ENCODE peak calls at places on chromosomes 3 and 15, in six cellular contexts. One of them, this sample, is unnamed.

GRCh38 chr15:63752075-63752684 is 81.6 kb downstream of the HERC1 start:
- DNase-seq in K562: peak
- DNase-seq in HepG2: peak
- DNase-seq in HCT116: peak
- DNase-seq in H1: no peak
- DNase-seq in GM12878: peak
- DNase-seq in this sample: peak

GRCh38 chr3:57617739-57618138 is 20.6 kb upstream of the ARF4 start:
- DNase-seq in K562: no peak
- DNase-seq in HepG2: no peak
- DNase-seq in HCT116: no peak
- DNase-seq in H1: no peak
- DNase-seq in GM12878: no peak
- DNase-seq in this sample: no peak

GRCh38 chr3:8301977-8302589 is 199.5 kb upstream of the LMCD1 start:
- DNase-seq in K562: peak
- DNase-seq in HepG2: peak
- DNase-seq in HCT116: peak
- DNase-seq in H1: no peak
- DNase-seq in GM12878: no peak
- DNase-seq in this sample: peak

GRCh38 chr3:50600141-50600753 is 11.3 kb downstream of the CISH start:
- DNase-seq in K562: peak
- DNase-seq in HepG2: no peak
- DNase-seq in HCT116: no peak
- DNase-seq in H1: no peak
- DNase-seq in GM12878: no peak
- DNase-seq in this sample: no peak

GRCh38 chr3:195258449-195259145 is 12.4 kb downstream of the XXYLT1 start:
- DNase-seq in K562: no peak
- DNase-seq in HepG2: peak
- DNase-seq in HCT116: no peak
- DNase-seq in H1: peak
- DNase-seq in GM12878: no peak
- DNase-seq in this sample: peak

GRCh38 chr3:153591566-153592221 is 429.7 kb downstream of the RAP2B start:
- DNase-seq in K562: no peak
- DNase-seq in HepG2: no peak
- DNase-seq in HCT116: no peak
- DNase-seq in H1: no peak
- DNase-seq in GM12878: no peak
- DNase-seq in this sample: no peak

GRCh38 chr3:156396851-156397250 is 158.1 kb downstream of the SSR3 start:
- DNase-seq in K562: no peak
- DNase-seq in HepG2: no peak
- DNase-seq in HCT116: no peak
- DNase-seq in H1: no peak
- DNase-seq in GM12878: no peak
- DNase-seq in this sample: no peak

GRCh38 chr3:17602126-17602525 is 140.3 kb downstream of the TBC1D5 start:
- DNase-seq in K562: no peak
- DNase-seq in HepG2: no peak
- DNase-seq in HCT116: no peak
- DNase-seq in H1: no peak
- DNase-seq in GM12878: no peak
- DNase-seq in this sample: no peak

GRCh38 chr3:138068579-138069174 is 46.7 kb downstream of the DZIP1L start:
- DNase-seq in K562: peak
- DNase-seq in HepG2: peak
- DNase-seq in HCT116: peak
- DNase-seq in H1: peak
- DNase-seq in GM12878: no peak
- DNase-seq in this sample: peak

GRCh38 chr3:20097015-20097414 is 56.8 kb downstream of the KAT2B start:
- DNase-seq in K562: no peak
- DNase-seq in HepG2: no peak
- DNase-seq in HCT116: no peak
- DNase-seq in H1: no peak
- DNase-seq in GM12878: no peak
- DNase-seq in this sample: peak

GRCh38 chr15:57559875-57560274 is 31.8 kb upstream of the MYZAP start:
- DNase-seq in K562: peak
- DNase-seq in HepG2: peak
- DNase-seq in HCT116: peak
- DNase-seq in H1: peak
- DNase-seq in GM12878: no peak
- DNase-seq in this sample: peak

GRCh38 chr3:108320746-108321350 is 24.5 kb downstream of the HHLA2 start:
- DNase-seq in K562: no peak
- DNase-seq in HepG2: no peak
- DNase-seq in HCT116: no peak
- DNase-seq in H1: no peak
- DNase-seq in GM12878: no peak
- DNase-seq in this sample: no peak

GRCh38 chr3:135081451-135082434 is 286.7 kb downstream of the EPHB1 start:
- DNase-seq in K562: no peak
- DNase-seq in HepG2: no peak
- DNase-seq in HCT116: no peak
- DNase-seq in H1: no peak
- DNase-seq in GM12878: no peak
- DNase-seq in this sample: no peak

GRCh38 chr3:151305081-151305777 is 11.4 kb downstream of the GPR87 start:
- DNase-seq in K562: no peak
- DNase-seq in HepG2: peak
- DNase-seq in HCT116: peak
- DNase-seq in H1: peak
- DNase-seq in GM12878: no peak
- DNase-seq in this sample: no peak

GRCh38 chr3:71912839-71913495 is 128.0 kb upstream of the PROK2 start:
- DNase-seq in K562: peak
- DNase-seq in HepG2: no peak
- DNase-seq in HCT116: no peak
- DNase-seq in H1: no peak
- DNase-seq in GM12878: no peak
- DNase-seq in this sample: no peak

GRCh38 chr3:71921036-71921435 is 136.1 kb upstream of the PROK2 start:
- DNase-seq in K562: no peak
- DNase-seq in HepG2: no peak
- DNase-seq in HCT116: no peak
- DNase-seq in H1: no peak
- DNase-seq in GM12878: no peak
- DNase-seq in this sample: no peak

GRCh38 chr3:71919572-71919971 is 134.6 kb upstream of the PROK2 start:
- DNase-seq in K562: no peak
- DNase-seq in HepG2: no peak
- DNase-seq in HCT116: no peak
- DNase-seq in H1: no peak
- DNase-seq in GM12878: no peak
- DNase-seq in this sample: no peak

GRCh38 chr3:71917540-71917939 is 132.6 kb upstream of the PROK2 start:
- DNase-seq in K562: no peak
- DNase-seq in HepG2: no peak
- DNase-seq in HCT116: no peak
- DNase-seq in H1: no peak
- DNase-seq in GM12878: no peak
- DNase-seq in this sample: no peak

GRCh38 chr3:71916747-71917369 is 131.9 kb upstream of the PROK2 start:
- DNase-seq in K562: no peak
- DNase-seq in HepG2: no peak
- DNase-seq in HCT116: no peak
- DNase-seq in H1: no peak
- DNase-seq in GM12878: no peak
- DNase-seq in this sample: no peak
- TF ChIP-seq MAX in K562: no peak
- TF ChIP-seq MAX in HepG2: no peak
- TF ChIP-seq MAX in HCT116: no peak
- TF ChIP-seq MAX in H1: no peak
- TF ChIP-seq MAX in GM12878: no peak
- TF ChIP-seq MAX in this sample: no peak

DNA sequence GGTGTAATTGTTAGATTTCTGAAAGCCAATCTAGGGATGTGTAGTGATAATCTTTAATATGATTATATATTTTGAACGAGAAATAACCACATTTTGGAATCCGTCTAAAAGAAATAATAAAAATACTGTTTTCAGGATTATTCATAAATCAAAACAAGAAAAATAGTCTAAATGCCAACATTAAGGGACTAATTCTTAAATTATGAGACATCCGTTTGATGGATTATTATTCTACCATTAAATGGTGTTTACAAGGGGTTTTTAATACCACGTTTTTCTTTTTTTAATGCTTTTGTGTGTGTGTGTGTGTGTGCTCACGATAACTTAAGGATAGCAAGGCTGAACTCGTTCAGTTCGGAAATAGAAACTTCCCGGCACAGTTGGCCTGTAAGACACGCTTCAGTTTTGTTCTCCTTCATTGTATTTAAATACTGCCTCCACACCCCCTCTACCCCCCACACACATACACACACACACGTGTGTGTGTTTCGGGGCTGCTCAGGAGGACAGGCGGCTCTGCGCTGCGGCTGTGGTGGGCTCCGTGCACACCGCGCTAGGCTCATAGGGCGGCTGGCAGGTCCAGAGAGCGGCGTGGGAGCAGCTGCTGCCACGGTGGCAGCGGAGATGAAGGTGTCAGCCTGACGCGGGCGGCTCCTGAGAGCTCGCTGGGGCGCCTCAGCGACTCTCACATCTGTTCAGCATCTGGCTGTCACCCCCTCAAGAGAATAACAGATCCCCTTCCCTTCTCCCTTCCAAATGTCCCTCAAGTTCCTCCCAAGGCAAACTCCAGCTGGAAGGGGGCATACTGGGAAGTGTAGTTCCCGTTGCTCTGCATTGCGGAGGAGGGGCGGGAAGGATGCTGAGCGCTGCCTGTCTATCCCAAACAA is 23.0 kb upstream of the ANP32A start:
- DNase-seq in K562: no peak
- DNase-seq in HepG2: no peak
- DNase-seq in HCT116: no peak
- DNase-seq in H1: peak
- DNase-seq in GM12878: no peak
- DNase-seq in this sample: peak
- TF ChIP-seq EZH2 in K562: no peak
- TF ChIP-seq EZH2 in HepG2: peak
- TF ChIP-seq EZH2 in HCT116: no peak
- TF ChIP-seq EZH2 in H1: no peak
- TF ChIP-seq EZH2 in GM12878: no peak
- TF ChIP-seq EZH2 in this sample: peak

DNA sequence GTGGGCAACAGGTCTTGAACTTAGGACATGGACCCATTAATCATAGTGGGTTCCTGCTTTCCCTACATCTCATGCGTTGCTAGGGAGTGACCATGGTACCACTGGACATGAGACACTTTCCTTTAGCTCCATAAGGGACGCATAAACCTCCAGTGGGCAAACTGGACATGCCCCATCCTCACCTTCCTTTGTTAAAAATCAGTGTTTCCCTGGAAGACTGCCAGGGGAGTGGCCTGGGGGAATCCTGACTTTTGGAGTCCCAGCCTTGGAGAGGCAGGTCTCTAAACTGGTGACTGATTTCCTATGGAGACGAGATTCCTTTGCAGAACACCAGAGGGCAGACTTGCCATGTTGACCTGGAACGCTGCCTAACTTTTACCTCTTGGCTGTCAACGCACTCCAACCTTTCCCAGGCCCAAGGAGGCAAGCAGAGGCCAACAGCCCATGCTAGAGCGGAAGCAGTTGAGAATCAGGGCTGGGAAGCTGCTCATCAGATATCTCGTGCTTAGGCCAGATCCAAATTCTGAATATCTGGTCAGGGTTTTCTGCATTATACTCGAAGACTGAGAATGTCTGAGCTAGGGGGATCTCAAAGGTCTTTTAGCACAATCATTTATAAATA is 2.6 kb downstream of the XIRP1 start:
- DNase-seq in K562: peak
- DNase-seq in HepG2: peak
- DNase-seq in HCT116: peak
- DNase-seq in H1: peak
- DNase-seq in GM12878: peak
- DNase-seq in this sample: peak
- TF ChIP-seq MAX in K562: no peak
- TF ChIP-seq MAX in HepG2: no peak
- TF ChIP-seq MAX in HCT116: no peak
- TF ChIP-seq MAX in H1: no peak
- TF ChIP-seq MAX in GM12878: no peak
- TF ChIP-seq MAX in this sample: no peak

DNA sequence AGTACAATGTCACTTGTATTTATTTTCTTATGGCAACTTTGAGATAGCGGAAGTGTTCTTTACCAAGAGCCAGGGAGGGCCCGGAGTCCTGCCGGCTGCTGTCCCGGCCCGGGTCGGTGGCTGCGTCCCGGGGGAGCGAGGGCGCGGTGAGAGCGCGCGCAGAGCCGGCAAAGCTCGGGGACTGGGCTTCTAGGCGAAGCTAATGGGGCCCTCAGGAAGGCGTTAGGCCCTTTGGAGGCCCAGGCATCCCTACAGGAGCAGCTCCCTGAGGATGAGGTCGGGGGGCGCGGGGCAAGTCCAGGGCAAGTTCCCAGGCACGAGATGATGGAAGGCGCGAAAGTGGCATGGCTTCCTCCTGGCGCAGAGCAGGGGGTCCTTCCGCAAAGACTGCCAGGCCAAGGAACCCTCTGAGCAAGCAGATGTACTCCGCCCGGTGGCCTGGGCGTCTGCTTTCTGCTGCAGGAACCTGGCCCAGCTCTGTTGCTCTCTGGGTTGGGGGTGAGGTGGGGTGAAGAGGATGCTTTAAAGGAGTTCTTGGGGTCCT is 13.1 kb downstream of the NR2F2 start:
- DNase-seq in K562: no peak
- DNase-seq in HepG2: no peak
- DNase-seq in HCT116: no peak
- DNase-seq in H1: peak
- DNase-seq in GM12878: no peak
- DNase-seq in this sample: peak
- TF ChIP-seq EZH2 in K562: no peak
- TF ChIP-seq EZH2 in HepG2: no peak
- TF ChIP-seq EZH2 in HCT116: no peak
- TF ChIP-seq EZH2 in H1: peak
- TF ChIP-seq EZH2 in GM12878: no peak
- TF ChIP-seq EZH2 in this sample: no peak

GRCh38 chr15:89327113-89327512 is 7.5 kb downstream of the POLG start:
- DNase-seq in K562: no peak
- DNase-seq in HepG2: no peak
- DNase-seq in HCT116: no peak
- DNase-seq in H1: no peak
- DNase-seq in GM12878: no peak
- DNase-seq in this sample: no peak
- TF ChIP-seq MAX in K562: no peak
- TF ChIP-seq MAX in HepG2: no peak
- TF ChIP-seq MAX in HCT116: no peak
- TF ChIP-seq MAX in H1: no peak
- TF ChIP-seq MAX in GM12878: no peak
- TF ChIP-seq MAX in this sample: no peak